ENCODE peak calls at places on chromosomes 7 and 10, in seven cellular contexts. M is HL-60, O is hepatocyte, V is heart left ventricle, Y is cardiac muscle cell, I is AG04450, J is neural progenitor cell. H is an unnamed sample.

GRCh38 chr7:112420236-112420945 is 29.9 kb upstream of the IFRD1 start:
- DNase-seq in O (no peak), J (peak), I (no peak), M (no peak), V (no peak), Y (no peak), H (no peak)

GRCh38 chr7:24728503-24729364 is 28.5 kb downstream of the GSDME start:
- DNase-seq in M (no peak), O (no peak), I (no peak), Y (no peak), J (no peak), V (no peak), H (no peak)

GRCh38 chr7:123557016-123557630 is 495 bp downstream of the NDUFA5 start:
- DNase-seq in J (peak), M (no peak), V (no peak), I (no peak), Y (peak), O (peak), H (no peak)

GRCh38 chr7:44262031-44262430 is 61.3 kb downstream of the YKT6 start:
- DNase-seq in Y (no peak), M (no peak), V (no peak), I (no peak), O (no peak), J (no peak), H (no peak)

GRCh38 chr7:78125884-78126283 is 327.3 kb downstream of the PHTF2 start:
- DNase-seq in I (peak), O (no peak), M (no peak), V (no peak), J (no peak), Y (no peak), H (no peak)

GRCh38 chr10:67723601-67724000 is 27.6 kb upstream of the CTNNA3 start:
- DNase-seq in M (no peak), I (no peak), O (no peak), Y (no peak), J (no peak), V (no peak), H (no peak)

GRCh38 chr10:126060232-126060935 is 164.0 kb downstream of the FANK1 start:
- DNase-seq in O (no peak), V (peak), I (no peak), M (no peak), Y (no peak), J (no peak), H (peak)

GRCh38 chr10:114623661-114624294 is 34.3 kb downstream of the ABLIM1 start:
- DNase-seq in M (no peak), O (no peak), I (peak), V (no peak), Y (no peak), J (no peak), H (no peak)

GRCh38 chr10:95337761-95338160 is 47.0 kb upstream of the PDLIM1 start:
- DNase-seq in I (no peak), O (no peak), Y (no peak), J (no peak), M (no peak), V (no peak), H (no peak)

GRCh38 chr10:99612167-99612831 is 7.9 kb downstream of the SLC25A28 start:
- DNase-seq in Y (peak), O (peak), J (peak), I (peak), V (no peak), M (no peak), H (no peak)

GRCh38 chr7:80136276-80137045 is 1.8 kb downstream of the GNAI1 start:
- DNase-seq in O (peak), M (no peak), I (no peak), J (peak), V (no peak), Y (no peak), H (no peak)

GRCh38 chr7:34759477-34760125 is 101.6 kb downstream of the NPSR1 start:
- DNase-seq in J (peak), O (peak), M (no peak), V (no peak), I (no peak), Y (peak), H (no peak)

GRCh38 chr7:45147858-45148652 is 9.5 kb upstream of the RAMP3 start:
- DNase-seq in J (no peak), O (no peak), Y (no peak), I (no peak), M (no peak), V (no peak), H (no peak)

GRCh38 chr10:115093776-115094361 is 704 bp downstream of the ATRNL1 start:
- DNase-seq in I (no peak), Y (peak), V (peak), M (no peak), J (peak), O (peak), H (peak)

GRCh38 chr7:41107938-41108448 is 594.9 kb downstream of the INHBA start:
- DNase-seq in J (no peak), I (no peak), Y (no peak), M (no peak), O (peak), V (no peak), H (no peak)

GRCh38 chr7:30564243-30564892 is 30.3 kb upstream of the GARS1 start:
- DNase-seq in Y (peak), M (peak), I (peak), J (peak), V (peak), O (peak), H (peak)

GRCh38 chr7:140684066-140684950 is 11.6 kb downstream of the ADCK2 start:
- DNase-seq in J (no peak), M (no peak), V (no peak), O (no peak), Y (no peak), I (no peak), H (no peak)

GRCh38 chr10:61990761-61991135 is 89.2 kb downstream of the ARID5B start:
- DNase-seq in I (no peak), Y (no peak), M (no peak), O (no peak), V (no peak), J (no peak), H (no peak)

GRCh38 chr10:71213127-71213616 is 802 bp downstream of the UNC5B start:
- DNase-seq in M (no peak), V (no peak), Y (peak), J (peak), I (no peak), O (peak), H (peak)

GRCh38 chr7:27193335-27194001 is 6.4 kb downstream of the HOXA13 start:
- DNase-seq in I (no peak), O (no peak), V (no peak), J (peak), M (no peak), Y (no peak), H (peak)

GRCh38 chr10:43225004-43225786 is 41.7 kb downstream of the RASGEF1A start:
- DNase-seq in I (no peak), V (peak), O (no peak), M (no peak), Y (no peak), J (no peak), H (no peak)

GRCh38 chr10:70773965-70774809 is 11.0 kb downstream of the TBATA start:
- DNase-seq in M (no peak), I (no peak), Y (no peak), J (no peak), O (no peak), V (peak), H (no peak)

GRCh38 chr10:72334832-72335393 is 19.8 kb downstream of the DNAJB12 start:
- DNase-seq in Y (no peak), I (no peak), M (peak), O (peak), V (peak), J (no peak), H (peak)

GRCh38 chr10:72333111-72334012 is 21.4 kb downstream of the DNAJB12 start:
- DNase-seq in O (peak), J (no peak), M (no peak), I (no peak), Y (no peak), V (no peak), H (no peak)

GRCh38 chr10:72334196-72334831 is 20.4 kb downstream of the DNAJB12 start:
- DNase-seq in M (no peak), Y (peak), V (no peak), J (peak), I (no peak), O (peak), H (no peak)

GRCh38 chr10:72331575-72332422 is 22.9 kb downstream of the DNAJB12 start:
- DNase-seq in Y (peak), I (no peak), M (peak), V (peak), J (peak), O (peak), H (peak)

DNA sequence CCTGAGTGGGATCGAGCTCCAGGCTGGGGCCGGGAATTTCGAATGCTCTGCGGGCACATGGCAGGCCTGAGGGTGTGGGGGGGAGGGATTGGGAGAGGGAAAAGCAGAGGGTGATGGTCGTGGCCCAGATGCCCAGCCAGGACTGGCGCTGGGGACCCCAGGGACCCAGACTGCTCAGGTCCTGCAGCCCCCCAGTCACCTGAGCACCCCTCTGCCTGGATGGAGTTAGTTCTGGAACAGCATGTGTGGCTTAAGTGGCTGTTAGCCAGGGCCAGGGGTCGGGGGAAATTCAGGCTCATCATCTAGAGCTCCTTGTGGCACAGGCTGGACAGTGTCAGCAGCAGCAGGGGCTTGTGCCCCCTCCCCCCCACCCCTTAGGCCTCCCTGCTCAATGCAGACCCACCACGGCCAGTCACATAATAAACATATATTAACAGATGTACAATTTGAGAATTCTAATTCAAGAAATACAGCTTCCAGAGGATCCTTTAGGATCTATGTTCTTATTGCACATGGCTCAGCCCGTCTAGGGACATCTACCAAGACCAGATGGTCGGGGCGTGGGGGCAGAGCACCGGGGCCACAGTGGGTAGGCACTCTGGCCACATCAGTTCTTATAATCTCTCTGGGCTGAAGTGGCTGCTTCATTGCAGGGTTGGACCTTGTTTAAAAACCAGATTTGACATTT is 22.2 kb downstream of the DNAJB12 start:
- DNase-seq in J (no peak), I (no peak), M (no peak), Y (no peak), V (no peak), O (no peak), H (no peak)
- H3K4me3 ChIP-seq in J (no peak), I (no peak), M (peak), Y (no peak), V (peak), O (no peak), H (no peak)

GRCh38 chr7:103729026-103729425 is 260.4 kb downstream of the RELN start:
- DNase-seq in V (no peak), O (no peak), M (no peak), Y (no peak), I (no peak), J (no peak), H (no peak)
- H3K27ac ChIP-seq in V (no peak), O (no peak), M (no peak), Y (no peak), I (no peak), J (no peak), H (no peak)

DNA sequence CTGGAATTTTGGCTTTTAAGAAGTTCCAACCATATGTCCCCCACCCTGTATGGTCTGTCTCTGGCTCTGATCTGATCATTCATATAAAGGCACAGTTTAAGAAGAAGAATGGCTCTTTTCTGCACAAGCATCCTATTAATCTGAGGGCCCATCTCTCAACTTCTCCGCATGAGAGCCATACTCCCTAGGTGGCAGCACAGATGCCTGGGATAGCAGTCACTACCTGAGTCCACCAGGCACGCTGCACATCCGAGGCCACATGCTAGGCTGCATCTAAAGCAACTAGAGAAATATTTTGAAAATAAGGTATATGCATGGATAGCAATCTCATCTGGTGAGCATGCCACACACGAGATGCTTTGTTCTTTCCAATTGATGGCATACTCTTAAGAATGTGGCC is 565.5 kb downstream of the PARD3 start:
- DNase-seq in J (peak), I (no peak), V (no peak), Y (no peak), O (no peak), M (no peak), H (no peak)
- TF ChIP-seq CTCF in J (peak), I (no peak), V (no peak), Y (no peak), O (peak), M (no peak), H (no peak)

GRCh38 chr7:19097165-19097885 is 20.1 kb downstream of the TWIST1 start:
- DNase-seq in V (no peak), Y (no peak), I (no peak), M (no peak), O (no peak), J (no peak), H (no peak)
- H3K4me3 ChIP-seq in V (no peak), Y (no peak), I (no peak), M (no peak), O (no peak), J (no peak), H (no peak)

GRCh38 chr7:137880432-137880831 is 33.7 kb upstream of the DGKI start:
- DNase-seq in V (no peak), I (no peak), M (no peak), Y (no peak), J (no peak), O (no peak), H (no peak)
- H3K27ac ChIP-seq in V (no peak), I (no peak), M (no peak), Y (no peak), J (no peak), O (no peak), H (peak)

GRCh38 chr10:79490400-79491081 is 21.8 kb upstream of the EIF5AL1 start:
- DNase-seq in M (no peak), I (peak), V (peak), J (no peak), Y (peak), O (peak), H (peak)

GRCh38 chr10:79488303-79488702 is 24.0 kb upstream of the EIF5AL1 start:
- DNase-seq in I (peak), M (no peak), Y (no peak), O (peak), J (no peak), V (peak), H (peak)

GRCh38 chr10:79484476-79484875 is 27.9 kb upstream of the EIF5AL1 start:
- DNase-seq in J (no peak), I (no peak), Y (no peak), M (no peak), V (no peak), O (no peak), H (no peak)

GRCh38 chr10:79488870-79489269 is 23.5 kb upstream of the EIF5AL1 start:
- DNase-seq in M (no peak), J (no peak), I (no peak), O (no peak), V (no peak), Y (no peak), H (no peak)

GRCh38 chr10:79487296-79488194 is 24.8 kb upstream of the EIF5AL1 start:
- DNase-seq in V (peak), J (peak), Y (peak), O (peak), M (no peak), I (no peak), H (peak)
- TF ChIP-seq CTCF in V (peak), J (peak), Y (peak), O (peak), M (peak), I (peak), H (peak)

DNA sequence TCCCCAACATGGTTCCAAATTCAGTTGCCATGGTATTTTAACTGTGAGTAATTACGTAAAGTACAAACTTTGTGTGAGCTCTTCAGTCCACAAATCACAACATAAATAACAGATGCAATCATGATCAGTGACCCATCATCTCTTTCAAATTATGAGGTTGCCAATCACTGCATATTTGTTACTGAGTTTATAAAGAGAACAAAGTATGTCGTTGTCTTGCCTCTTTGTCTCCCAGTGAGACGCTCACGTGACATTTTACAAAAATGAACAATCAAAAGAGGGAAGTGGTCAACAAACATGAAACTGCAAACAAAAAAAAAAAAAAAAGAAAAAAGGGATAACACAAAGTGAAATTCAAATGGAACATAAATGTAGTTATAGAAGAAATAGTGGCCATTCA is 122.7 kb upstream of the PDSS1 start:
- DNase-seq in V (no peak), Y (no peak), M (no peak), J (no peak), I (no peak), O (no peak), H (no peak)
- H3K4me3 ChIP-seq in V (no peak), Y (no peak), M (no peak), J (no peak), I (no peak), O (no peak), H (no peak)